ENCODE peak calls at places on chromosome 3, in five cellular contexts. One of them, this sample, is unnamed.
A peak's percentile ranks its signal among the peaks of the same experiment; 100 is the strongest.

GRCh38 chr3:141846050-141846433 is 30.4 kb upstream of the ATP1B3 start:
- DNase-seq in iPS-NIHi11: no peak
- DNase-seq in HS-5: no peak
- DNase-seq in left colon: no peak
- DNase-seq in NCI-H1694 treated with DMSO at 0.1 percent for 48 hours: no peak
- DNase-seq in this sample: no peak

GRCh38 chr3:169146112-169146665 is 517.3 kb downstream of the MECOM start:
- DNase-seq in iPS-NIHi11: peak; percentile 49
- DNase-seq in HS-5: no peak
- DNase-seq in left colon: peak; percentile 67
- DNase-seq in NCI-H1694 treated with DMSO at 0.1 percent for 48 hours: no peak
- DNase-seq in this sample: no peak

GRCh38 chr3:59908280-59908679 is 858.5 kb upstream of the CFAP20DC start:
- DNase-seq in iPS-NIHi11: peak; percentile 41
- DNase-seq in HS-5: no peak
- DNase-seq in left colon: no peak
- DNase-seq in NCI-H1694 treated with DMSO at 0.1 percent for 48 hours: no peak
- DNase-seq in this sample: no peak

GRCh38 chr3:195139091-195139875 is 131.7 kb downstream of the XXYLT1 start:
- DNase-seq in iPS-NIHi11: no peak
- DNase-seq in HS-5: no peak
- DNase-seq in left colon: no peak
- DNase-seq in NCI-H1694 treated with DMSO at 0.1 percent for 48 hours: no peak
- DNase-seq in this sample: no peak

GRCh38 chr3:153749070-153749610 is 372.1 kb upstream of the ARHGEF26 start:
- DNase-seq in iPS-NIHi11: no peak
- DNase-seq in HS-5: no peak
- DNase-seq in left colon: peak; percentile 63
- DNase-seq in NCI-H1694 treated with DMSO at 0.1 percent for 48 hours: no peak
- DNase-seq in this sample: no peak

GRCh38 chr3:194536883-194537637 is 50.3 kb upstream of the ATP13A3 start:
- DNase-seq in iPS-NIHi11: peak; percentile 45
- DNase-seq in HS-5: no peak
- DNase-seq in left colon: peak; percentile 91
- DNase-seq in NCI-H1694 treated with DMSO at 0.1 percent for 48 hours: no peak
- DNase-seq in this sample: no peak

GRCh38 chr3:31565288-31565687 is 32.6 kb downstream of the STT3B start:
- DNase-seq in iPS-NIHi11: no peak
- DNase-seq in HS-5: no peak
- DNase-seq in left colon: no peak
- DNase-seq in NCI-H1694 treated with DMSO at 0.1 percent for 48 hours: no peak
- DNase-seq in this sample: no peak

GRCh38 chr3:41175365-41175764 is 23.9 kb upstream of the CTNNB1 start:
- DNase-seq in iPS-NIHi11: no peak
- DNase-seq in HS-5: no peak
- DNase-seq in left colon: no peak
- DNase-seq in NCI-H1694 treated with DMSO at 0.1 percent for 48 hours: no peak
- DNase-seq in this sample: no peak

GRCh38 chr3:46759239-46760152 is 41.8 kb upstream of the PRSS50 start:
- DNase-seq in iPS-NIHi11: peak; percentile 46
- DNase-seq in HS-5: no peak
- DNase-seq in left colon: no peak
- DNase-seq in NCI-H1694 treated with DMSO at 0.1 percent for 48 hours: no peak
- DNase-seq in this sample: no peak

GRCh38 chr3:188339410-188340295 is 185.7 kb downstream of the LPP start:
- DNase-seq in iPS-NIHi11: no peak
- DNase-seq in HS-5: no peak
- DNase-seq in left colon: no peak
- DNase-seq in NCI-H1694 treated with DMSO at 0.1 percent for 48 hours: no peak
- DNase-seq in this sample: no peak

This sample was measured in globus pallidus.